ENCODE peak calls at places on chromosomes 6 and 20, in ten cellular contexts. B, K, Y, L, J, F, D, T, C and G are unnamed samples.

GRCh38 chr20:33653218-33653899 is 8.8 kb upstream of the C20orf144 start:
- DNase-seq in B (peak; percentile 75), K (peak; percentile 35), Y (no peak), L (peak; percentile 82), J (peak; percentile 79), F (peak; percentile 70), D (peak; percentile 46), T (no peak), C (peak; percentile 47), G (peak; percentile 73)

GRCh38 chr6:21653323-21653722 is 59.8 kb downstream of the SOX4 start:
- DNase-seq in B (no peak), K (no peak), Y (no peak), L (no peak), J (no peak), F (no peak), D (no peak), T (no peak), C (no peak), G (no peak)

GRCh38 chr6:42141603-42142117 is 760 bp downstream of the C6orf132 start:
- DNase-seq in B (no peak), K (no peak), Y (no peak), L (no peak), J (no peak), F (no peak), D (no peak), T (no peak), C (no peak), G (no peak)

GRCh38 chr20:11270566-11270965 is 596.8 kb upstream of the JAG1 start:
- DNase-seq in B (no peak), K (no peak), Y (no peak), L (peak; percentile 24), J (no peak), F (no peak), D (no peak), T (no peak), C (no peak), G (no peak)

GRCh38 chr6:76342611-76343160 is 270.2 kb upstream of the IMPG1 start:
- DNase-seq in B (no peak), K (no peak), Y (no peak), L (no peak), J (no peak), F (no peak), D (no peak), T (no peak), C (no peak), G (no peak)

GRCh38 chr6:166597711-166598440 is 11.4 kb upstream of the RAMACL start:
- DNase-seq in B (no peak), K (no peak), Y (no peak), L (no peak), J (no peak), F (no peak), D (no peak), T (no peak), C (no peak), G (peak; percentile 37)

GRCh38 chr20:64099880-64100565 is 7.3 kb downstream of the NPBWR2 start:
- DNase-seq in B (no peak), K (no peak), Y (no peak), L (no peak), J (peak; percentile 63), F (no peak), D (no peak), T (no peak), C (no peak), G (no peak)

GRCh38 chr6:111011360-111012142 is 29.7 kb downstream of the RPF2 start:
- DNase-seq in B (peak; percentile 67), K (peak; percentile 19), Y (peak; percentile 11), L (no peak), J (peak; percentile 58), F (no peak), D (peak; percentile 33), T (peak; percentile 34), C (no peak), G (no peak)

GRCh38 chr6:31558631-31559500 is 11.5 kb downstream of the NFKBIL1 start:
- DNase-seq in B (peak; percentile 62), K (no peak), Y (no peak), L (no peak), J (peak; percentile 80), F (no peak), D (peak; percentile 29), T (no peak), C (peak; percentile 26), G (no peak)

GRCh38 chr6:12288844-12289654 is 1.1 kb upstream of the EDN1 start:
- DNase-seq in B (peak; percentile 81), K (peak; percentile 62), Y (no peak), L (peak; percentile 73), J (peak; percentile 75), F (peak; percentile 39), D (peak; percentile 48), T (no peak), C (peak; percentile 16), G (no peak)
- TF ChIP-seq CTCF in B (peak; percentile 90), K (peak; percentile 84), Y (peak; percentile 96), L (peak; percentile 62), J (peak; percentile 87), F (peak; percentile 78), D (peak; percentile 96), T (peak; percentile 78), C (peak; percentile 79), G (peak; percentile 51)

GRCh38 chr6:117674991-117675657 is at the start of gene NUS1:
- DNase-seq in B (peak; percentile 98), K (peak; percentile 94), Y (peak; percentile 92), L (peak; percentile 99), J (peak; percentile 97), F (peak; percentile 97), D (peak; percentile 96), T (peak; percentile 83), C (peak; percentile 98), G (peak; percentile 96)
- TF ChIP-seq CTCF in B (peak; percentile 70), K (peak; percentile 65), Y (peak; percentile 82), L (peak; percentile 42), J (peak; percentile 89), F (peak; percentile 87), D (peak; percentile 62), T (peak; percentile 93), C (peak; percentile 79), G (peak; percentile 73)

GRCh38 chr6:38065734-38066133 is 246.2 kb downstream of the ZFAND3 start:
- DNase-seq in B (no peak), K (no peak), Y (no peak), L (no peak), J (no peak), F (no peak), D (no peak), T (no peak), C (no peak), G (no peak)

GRCh38 chr6:38067263-38067980 is 247.9 kb downstream of the ZFAND3 start:
- DNase-seq in B (no peak), K (no peak), Y (no peak), L (no peak), J (no peak), F (no peak), D (no peak), T (no peak), C (no peak), G (no peak)

GRCh38 chr6:38063973-38064372 is 244.4 kb downstream of the ZFAND3 start:
- DNase-seq in B (no peak), K (no peak), Y (no peak), L (no peak), J (no peak), F (no peak), D (no peak), T (no peak), C (no peak), G (no peak)

GRCh38 chr6:38064431-38064830 is 244.9 kb downstream of the ZFAND3 start:
- DNase-seq in B (no peak), K (no peak), Y (no peak), L (no peak), J (no peak), F (no peak), D (peak; percentile 58), T (no peak), C (no peak), G (no peak)

GRCh38 chr6:38068854-38069253 is 249.3 kb downstream of the ZFAND3 start:
- DNase-seq in B (no peak), K (no peak), Y (no peak), L (no peak), J (no peak), F (no peak), D (no peak), T (peak; percentile 58), C (no peak), G (no peak)
- TF ChIP-seq CTCF in B (no peak), K (no peak), Y (no peak), L (no peak), J (no peak), F (no peak), D (peak; percentile 4), T (peak; percentile 35), C (peak; percentile 36), G (no peak)

DNA sequence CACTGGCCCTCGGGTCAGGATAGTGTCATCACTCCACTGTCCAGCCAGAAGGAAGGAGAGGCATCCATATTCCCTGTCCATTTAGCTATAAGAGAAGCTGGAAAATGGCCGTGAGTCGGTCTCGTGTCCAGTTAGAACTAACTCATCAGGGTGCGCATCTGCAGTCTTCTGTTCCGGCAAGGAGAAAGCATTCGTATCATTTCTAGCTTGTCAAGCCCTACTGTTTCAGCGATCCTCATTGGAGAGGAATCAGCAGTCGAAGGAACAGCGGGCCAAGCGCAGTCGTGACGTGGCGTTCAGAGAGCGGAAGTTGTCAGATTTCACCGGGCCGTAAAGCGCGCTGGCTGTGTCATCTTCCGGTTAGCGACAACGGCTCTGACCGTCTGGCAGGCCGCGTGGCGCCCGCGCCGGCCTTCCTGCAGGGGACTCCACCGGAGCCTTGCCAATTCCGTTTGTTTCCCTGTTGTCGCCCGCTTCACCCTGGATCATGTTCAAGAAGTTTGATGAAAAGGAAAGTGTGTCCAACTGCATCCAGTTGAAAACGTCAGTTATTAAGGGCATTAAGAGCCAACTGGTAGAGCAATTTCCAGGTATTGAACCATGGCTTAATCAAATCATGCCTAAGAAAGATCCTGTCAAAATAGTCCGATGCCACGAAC is 32.9 kb downstream of the HM13 start:
- DNase-seq in B (peak; percentile 92), K (peak; percentile 83), Y (peak; percentile 65), L (peak; percentile 73), J (peak; percentile 85), F (peak; percentile 60), D (peak; percentile 90), T (peak; percentile 81), C (peak; percentile 85), G (peak; percentile 77)
- TF ChIP-seq CTCF in B (no peak), K (peak; percentile 47), Y (no peak), L (no peak), J (no peak), F (no peak), D (no peak), T (no peak), C (peak; percentile 27), G (peak; percentile 25)

DNA sequence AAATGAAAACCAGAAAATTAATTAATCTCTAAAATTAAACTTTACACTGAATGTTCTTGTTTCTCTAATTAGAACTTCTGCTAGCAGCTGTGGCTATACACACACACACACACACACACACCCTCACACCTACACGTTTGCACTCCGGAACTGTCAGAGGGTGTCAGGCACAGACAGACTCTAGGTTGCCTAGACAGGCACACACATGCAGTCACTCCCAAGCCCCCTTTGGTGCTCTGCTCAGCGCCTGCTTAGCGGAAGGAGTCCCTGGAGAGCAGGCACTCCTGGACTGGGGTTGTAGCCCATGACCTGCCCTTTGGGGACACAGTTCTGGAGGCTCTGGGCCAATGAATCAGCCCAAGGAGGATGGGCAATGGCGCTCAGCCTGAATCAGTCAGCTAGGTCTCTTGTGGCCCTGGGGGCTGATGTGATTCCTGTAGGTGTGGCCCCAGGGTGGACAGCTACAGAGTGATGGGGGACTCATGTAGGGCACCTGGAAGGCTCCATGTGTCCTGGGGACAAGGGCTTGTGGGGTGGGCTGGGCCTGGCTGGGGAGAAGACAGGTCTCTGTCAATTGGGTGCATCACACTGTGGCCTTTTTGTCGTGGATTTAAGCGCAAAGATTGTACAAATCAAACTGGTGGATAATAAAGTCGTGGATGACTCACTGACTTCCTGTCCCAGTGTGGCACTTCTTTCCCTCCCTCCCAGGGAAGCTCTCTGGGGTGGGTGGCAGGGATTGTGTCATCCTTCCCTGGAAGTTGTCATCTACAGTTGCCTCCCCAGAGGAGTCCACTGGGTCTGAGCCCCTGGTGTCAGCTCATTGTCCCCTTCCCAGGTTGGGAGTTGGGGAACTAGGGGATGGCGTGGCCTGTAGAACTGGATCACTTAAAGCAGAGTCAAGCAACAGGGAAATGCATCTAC is 8.8 kb downstream of the TMEM151B start:
- DNase-seq in B (no peak), K (no peak), Y (no peak), L (no peak), J (no peak), F (no peak), D (no peak), T (no peak), C (no peak), G (no peak)
- TF ChIP-seq CTCF in B (no peak), K (no peak), Y (no peak), L (no peak), J (no peak), F (no peak), D (no peak), T (no peak), C (no peak), G (no peak)